ENCODE peak calls at places on chromosomes 16 and 17, in five cellular contexts. B, I, V, G and M are unnamed samples.

GRCh38 chr16:6528217-6528616 is 804.4 kb upstream of the RBFOX1 start:
- DNase-seq in V (no peak), I (no peak), B (no peak), G (no peak), M (no peak)

GRCh38 chr17:72075995-72076677 is 44.7 kb upstream of the SOX9 start:
- DNase-seq in V (no peak), G (no peak), I (no peak), B (no peak), M (no peak)

GRCh38 chr17:68455756-68456528 is 1.4 kb downstream of the WIPI1 start:
- DNase-seq in G (peak; percentile 95), V (no peak), B (no peak), I (no peak), M (no peak)

GRCh38 chr16:50286681-50287080 is 20.3 kb downstream of the ADCY7 start:
- DNase-seq in I (no peak), B (no peak), G (no peak), V (no peak), M (no peak)

GRCh38 chr16:55502801-55503366 is 6.0 kb upstream of the LPCAT2 start:
- DNase-seq in I (no peak), B (no peak), V (peak; percentile 95), G (peak; percentile 98), M (no peak)

GRCh38 chr16:89485701-89486246 is 4.6 kb downstream of the ANKRD11 start:
- DNase-seq in B (no peak), V (no peak), I (no peak), G (no peak), M (no peak)

GRCh38 chr16:29784901-29785500 is 5.5 kb upstream of the KIF22 start:
- DNase-seq in B (no peak), V (peak; percentile 84), G (peak; percentile 85), I (no peak), M (peak; percentile 81)

GRCh38 chr16:58197314-58198012 is 443 bp downstream of the CSNK2A2 start:
- DNase-seq in I (no peak), B (no peak), V (no peak), G (no peak), M (peak; percentile 31)

GRCh38 chr17:48545022-48545376 is at the start of gene HOXB2:
- DNase-seq in I (no peak), G (peak; percentile 67), V (no peak), B (no peak), M (no peak)

GRCh38 chr17:18314059-18314730 is 599 bp downstream of the TOP3A start:
- DNase-seq in I (no peak), V (no peak), G (peak; percentile 15), B (no peak), M (no peak)

GRCh38 chr16:86324320-86324719 is 186.0 kb upstream of the FOXF1 start:
- DNase-seq in G (no peak), V (peak; percentile 65), B (no peak), I (no peak), M (no peak)

GRCh38 chr17:45790296-45790922 is 6.3 kb downstream of the CRHR1 start:
- DNase-seq in V (no peak), G (peak; percentile 21), B (no peak), I (no peak), M (no peak)

GRCh38 chr16:52963471-52963870 is 89.2 kb downstream of the CHD9NB start:
- DNase-seq in I (no peak), V (no peak), B (no peak), G (no peak), M (no peak)

GRCh38 chr17:18190629-18191028 is 7.0 kb downstream of the ALKBH5 start:
- DNase-seq in V (no peak), G (no peak), B (no peak), I (no peak), M (no peak)

GRCh38 chr17:2138318-2138717 is 83.4 kb downstream of the HIC1 start:
- DNase-seq in B (no peak), G (no peak), I (peak; percentile 60), V (no peak), M (peak; percentile 49)

GRCh38 chr17:78935419-78936323 is 10.5 kb upstream of the TIMP2 start:
- DNase-seq in B (no peak), I (no peak), G (peak; percentile 98), V (peak; percentile 95), M (no peak)

GRCh38 chr16:89562027-89562599 is 1.6 kb downstream of the RPL13 start:
- DNase-seq in V (no peak), I (no peak), B (no peak), G (no peak), M (no peak)

GRCh38 chr17:73719588-73720071 is 75.4 kb upstream of the SDK2 start:
- DNase-seq in I (no peak), B (no peak), G (peak; percentile 5), V (peak; percentile 80), M (no peak)

GRCh38 chr17:76063880-76064546 is 8.3 kb downstream of the SRP68 start:
- DNase-seq in I (no peak), V (no peak), B (no peak), G (no peak), M (no peak)

GRCh38 chr16:24748242-24748641 is 18.8 kb downstream of the TNRC6A start:
- DNase-seq in V (peak; percentile 77), B (peak; percentile 81), G (peak; percentile 90), I (no peak), M (no peak)

GRCh38 chr17:1645207-1646171 is at the start of gene SCARF1:
- DNase-seq in G (no peak), V (peak; percentile 79), B (no peak), I (no peak), M (no peak)

GRCh38 chr17:37087683-37088082 is 138.9 kb downstream of the AATF start:
- DNase-seq in I (no peak), V (no peak), G (no peak), B (no peak), M (no peak)

GRCh38 chr17:59365383-59365981 is 34.0 kb downstream of the YPEL2 start:
- DNase-seq in I (no peak), B (no peak), V (peak; percentile 53), G (no peak), M (no peak)

GRCh38 chr16:19959736-19960135 is 75.1 kb upstream of the GPRC5B start:
- DNase-seq in B (no peak), G (no peak), V (no peak), I (no peak), M (no peak)

GRCh38 chr16:48300391-48300856 is 53.1 kb upstream of the ABCC11 start:
- DNase-seq in G (peak; percentile 88), B (no peak), V (no peak), I (no peak), M (no peak)

GRCh38 chr17:60047590-60047989 is 31.1 kb downstream of the HEATR6 start:
- DNase-seq in I (no peak), B (no peak), V (no peak), G (no peak), M (no peak)

GRCh38 chr16:1942810-1943726 is at the start of gene MSRB1:
- DNase-seq in B (no peak), I (peak; percentile 91), V (peak; percentile 100), G (peak; percentile 99), M (peak; percentile 97)

GRCh38 chr17:2274414-2274813 is 29.2 kb downstream of the SMG6 start:
- DNase-seq in G (no peak), V (no peak), I (no peak), B (no peak), M (no peak)

GRCh38 chr17:80036715-80037477 is 454 bp downstream of the CCDC40 start:
- DNase-seq in I (no peak), V (no peak), B (no peak), G (no peak), M (no peak)

GRCh38 chr17:41651625-41652460 is 27.5 kb upstream of the KRT17 start:
- DNase-seq in G (no peak), V (peak; percentile 75), I (no peak), B (no peak), M (no peak)

DNA sequence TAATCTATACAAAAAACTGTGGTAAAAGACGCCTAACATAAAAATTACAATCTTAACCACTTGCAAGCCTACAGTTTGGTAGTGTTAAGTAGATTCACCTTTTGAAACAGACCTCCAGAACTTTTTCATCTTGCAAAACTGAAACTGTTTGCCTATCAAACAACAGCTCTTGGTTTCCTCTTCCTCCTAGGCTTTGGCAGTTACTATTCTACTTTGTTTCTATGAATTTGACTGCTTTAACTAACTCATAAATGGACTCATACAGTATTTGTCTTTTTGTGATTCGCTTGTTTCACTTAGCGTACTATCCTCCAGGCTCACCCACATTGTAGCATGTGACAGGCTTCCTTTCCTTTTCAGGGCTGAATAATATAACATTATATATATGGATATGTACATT is 97.0 kb downstream of the PRKCA start:
- DNase-seq in V (no peak), B (no peak), G (no peak), I (no peak), M (no peak)
- H3K4me3 ChIP-seq in V (no peak overlapping the region), B (no peak overlapping the region), G (no peak overlapping the region), I (no peak overlapping the region), M (no peak overlapping the region)

DNA sequence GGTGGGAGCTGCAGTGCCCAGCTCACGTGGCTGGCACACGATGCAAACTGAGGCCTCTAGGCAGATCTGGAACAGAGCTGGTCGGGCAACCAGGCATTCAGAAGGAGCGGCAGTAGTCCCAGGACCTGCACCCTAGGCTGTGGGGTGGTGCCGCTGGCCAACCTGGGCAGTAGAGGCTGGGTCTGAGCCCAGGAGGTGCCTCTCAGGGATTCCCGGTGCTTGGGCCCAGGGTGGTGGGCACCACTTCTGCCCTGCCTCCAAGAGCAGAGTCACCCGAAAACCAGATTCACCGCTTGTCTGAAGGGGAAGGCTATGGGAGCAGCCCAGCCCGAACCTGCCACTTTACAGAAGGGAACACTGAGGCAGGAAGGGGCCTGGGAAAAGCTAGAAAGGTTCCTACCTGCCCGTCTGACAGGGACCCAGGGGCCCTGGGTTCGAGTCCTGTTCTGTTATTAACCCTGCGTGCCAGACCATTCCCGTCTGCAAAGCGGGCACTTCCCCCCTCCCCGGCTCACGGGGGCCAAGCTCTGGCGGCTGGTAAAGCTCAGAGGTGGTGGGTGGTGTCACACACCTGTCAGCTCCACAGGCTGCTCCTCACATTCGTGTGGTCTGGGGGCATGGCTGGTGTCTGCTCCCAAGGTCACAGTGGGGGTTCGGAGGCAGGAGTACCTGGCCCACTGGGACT is 16.9 kb downstream of the GLIS2 start:
- DNase-seq in B (no peak), I (no peak), V (peak; percentile 61), G (no peak), M (no peak)
- H3K36me3 ChIP-seq in B (peaks cover 2% of the 10 kb centered on the region), I (no peaks in the 10 kb centered on the region), V (peaks cover 35% of the 10 kb centered on the region), G (peaks cover 3% of the 10 kb centered on the region), M (no peaks in the 10 kb centered on the region)

DNA sequence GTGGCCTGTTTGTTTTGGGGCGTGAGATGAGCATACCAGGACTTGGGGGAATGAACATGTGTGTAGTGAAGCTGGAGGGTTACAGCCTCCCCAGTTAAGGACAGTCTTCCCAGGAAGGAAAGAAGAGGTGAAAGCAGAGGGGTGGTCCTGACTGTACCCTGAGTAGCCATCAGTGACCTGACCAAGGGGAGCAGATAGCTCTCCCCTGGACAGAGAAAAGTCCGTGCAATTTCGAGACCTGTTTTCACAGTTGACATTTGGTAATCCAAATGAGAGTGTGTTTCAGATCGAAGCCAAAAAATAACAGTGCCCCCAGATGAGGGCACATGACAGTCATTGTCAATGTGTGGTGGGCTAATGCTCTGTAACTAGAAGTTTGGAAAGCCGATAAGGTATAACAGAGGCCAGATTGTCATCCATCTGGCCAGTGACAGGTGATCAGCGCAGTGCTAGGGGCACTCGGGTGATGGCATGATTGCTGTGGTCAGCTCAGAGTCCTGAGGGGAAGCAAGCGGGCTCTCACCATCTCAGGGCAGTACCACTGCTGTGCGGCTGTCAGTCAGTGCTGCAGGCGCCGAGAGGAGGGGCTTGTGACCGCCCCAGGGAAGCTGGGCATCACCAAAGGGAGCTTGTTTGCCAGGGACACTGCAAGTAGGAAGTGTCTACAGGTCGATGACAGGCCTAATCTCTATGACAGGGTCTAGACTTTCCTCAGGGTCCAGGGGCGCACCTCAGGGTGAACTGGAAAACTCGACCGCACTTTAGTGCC is 1.1 kb upstream of the NME2 start:
- DNase-seq in B (no peak), I (no peak), G (no peak), V (no peak), M (no peak)
- H3K4me3 ChIP-seq in B (peak overlapping the region; percentile 71), I (peak overlapping the region; percentile 96), G (peak overlapping the region; percentile 78), V (peak overlapping the region; percentile 93), M (peak overlapping the region; percentile 88)

GRCh38 chr16:68354816-68355215 is 44.0 kb downstream of the PRMT7 start:
- DNase-seq in G (no peak), V (no peak), I (no peak), B (no peak), M (no peak)
- H3K36me3 ChIP-seq in G (peaks cover 14% of the 10 kb centered on the region), V (peaks cover 58% of the 10 kb centered on the region), I (peaks cover 30% of the 10 kb centered on the region), B (no peaks in the 10 kb centered on the region), M (peaks cover 48% of the 10 kb centered on the region)